ENCODE peak calls at places on chromosomes 4 and X, in five cellular contexts. T, M, L, O and R are unnamed samples. For H3K4me1, the result is how much of the 10 kb centered on the place peaks cover.

GRCh38 chr4:82811838-82812672 is 13.5 kb upstream of the SCD5 start:
- DNase-seq in T (peak), M (no peak), L (no peak), O (peak), R (no peak)

GRCh38 chrX:148536961-148537360 is 36.5 kb downstream of the AFF2 start:
- DNase-seq in T (no peak), M (no peak), L (no peak), O (no peak), R (no peak)

GRCh38 chrX:101429934-101430333 is 21.9 kb downstream of the HNRNPH2 start:
- DNase-seq in T (no peak), M (no peak), L (no peak), O (peak), R (peak)

GRCh38 chrX:31293409-31293808 is 221.6 kb upstream of the FTHL17 start:
- DNase-seq in T (no peak), M (no peak), L (no peak), O (no peak), R (no peak)

GRCh38 chrX:67721321-67721720 is 177.5 kb downstream of the AR start:
- DNase-seq in T (no peak), M (no peak), L (no peak), O (no peak), R (no peak)

GRCh38 chrX:40867352-40867751 is 132.0 kb upstream of the MED14 start:
- DNase-seq in T (no peak), M (no peak), L (no peak), O (peak), R (no peak)

GRCh38 chrX:37543324-37543723 is 28.1 kb upstream of the LANCL3 start:
- DNase-seq in T (no peak), M (no peak), L (no peak), O (no peak), R (no peak)

GRCh38 chrX:54495814-54496516 is at the start of gene FGD1:
- DNase-seq in T (peak), M (peak), L (peak), O (peak), R (no peak)

GRCh38 chrX:49901068-49901467 is 21.3 kb upstream of the CLCN5 start:
- DNase-seq in T (no peak), M (no peak), L (no peak), O (no peak), R (no peak)

GRCh38 chr4:175125410-175126068 is 207.4 kb downstream of the ADAM29 start:
- DNase-seq in T (no peak), M (no peak), L (no peak), O (no peak), R (no peak)

GRCh38 chr4:65651031-65651430 is 19.3 kb downstream of the EPHA5 start:
- DNase-seq in T (no peak), M (no peak), L (no peak), O (no peak), R (no peak)

GRCh38 chr4:106746451-106746850 is 289.7 kb downstream of the DKK2 start:
- DNase-seq in T (no peak), M (no peak), L (no peak), O (peak), R (no peak)

GRCh38 chrX:47743504-47743903 is 84.5 kb upstream of the UXT start:
- DNase-seq in T (no peak), M (no peak), L (no peak), O (peak), R (no peak)

GRCh38 chr4:80240976-80241375 is 25.5 kb upstream of the FGF5 start:
- DNase-seq in T (no peak), M (no peak), L (no peak), O (no peak), R (no peak)

GRCh38 chr4:153152453-153153338 is 51.5 kb upstream of the TRIM2 start:
- DNase-seq in T (peak), M (no peak), L (peak), O (peak), R (peak)

GRCh38 chr4:82797591-82798081 is 960 bp downstream of the SCD5 start:
- DNase-seq in T (no peak), M (peak), L (peak), O (peak), R (no peak)

GRCh38 chrX:154380153-154380552 is 1.1 kb downstream of the EMD start:
- DNase-seq in T (no peak), M (no peak), L (no peak), O (peak), R (no peak)
- H3K14ac ChIP-seq in T (no peak), M (peak), L (no peak), O (no peak), R (peak)

GRCh38 chr4:178778500-178778899 is 1336.3 kb upstream of the AGA start:
- DNase-seq in T (no peak), M (no peak), L (no peak), O (no peak), R (no peak)
- H2BK12ac ChIP-seq in T (no peak), M (no peak), L (no peak), O (no peak), R (no peak)

GRCh38 chr4:148426643-148427042 is 15.6 kb downstream of the NR3C2 start:
- DNase-seq in T (no peak), M (no peak), L (no peak), O (no peak), R (no peak)
- H3K4me1 ChIP-seq in T (under half), M (under half), L (under half), O (under half), R (under half)

DNA sequence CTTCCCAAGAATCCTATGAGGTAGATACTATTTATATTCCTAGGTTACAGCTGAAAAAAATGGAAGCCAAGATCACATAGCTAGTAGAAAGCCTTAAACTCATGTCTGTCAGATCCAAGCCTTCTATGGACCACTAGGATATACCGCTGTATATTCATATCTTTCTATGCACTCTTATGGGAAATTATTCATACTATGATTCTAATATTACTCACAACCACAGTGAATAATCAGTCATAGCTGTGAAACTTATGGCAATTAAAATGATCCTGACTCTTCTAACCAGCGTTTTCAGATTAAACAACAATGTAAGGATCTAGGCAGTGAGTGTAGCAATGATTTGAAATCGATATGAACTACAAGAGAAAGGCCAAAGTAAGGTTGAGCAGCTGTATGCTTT is 111.0 kb downstream of the RASGEF1B start:
- DNase-seq in T (no peak), M (no peak), L (no peak), O (no peak), R (no peak)
- H3K14ac ChIP-seq in T (no peak), M (no peak), L (no peak), O (no peak), R (no peak)

GRCh38 chr4:155954939-155955338 is 1.3 kb upstream of the CTSO start:
- DNase-seq in T (no peak), M (no peak), L (no peak), O (no peak), R (no peak)
- H2BK12ac ChIP-seq in T (no peak), M (no peak), L (no peak), O (no peak), R (no peak)